ENCODE peak calls at places on chromosomes 16 and 17, in seven cellular contexts. X is stimulated activated CD4-positive, alpha-beta T cell treated with anti-CD3 and anti-CD28 coated beads, TNF-alpha, amount 100 ng/mL, for 24 hours; W is AG08395; D is HCEC 1CT; R is brain microvascular endothelial cell; O is astrocyte of the cerebellum; S is CD8-positive, alpha-beta memory T cell. K is an unnamed sample.

GRCh38 chr17:80005360-80006338 is 30.0 kb downstream of the TBC1D16 start:
- DNase-seq in W (peak; percentile 89), S (peak; percentile 52), R (no peak), O (no peak), D (peak; percentile 13), X (peak; percentile 32), K (peak; percentile 66)

GRCh38 chr17:80785477-80786178 is 206.0 kb upstream of the CHMP6 start:
- DNase-seq in O (no peak), S (no peak), W (no peak), X (no peak), D (no peak), R (no peak), K (no peak)

GRCh38 chr16:25257956-25258855 is 561 bp upstream of the ZKSCAN2 start:
- DNase-seq in O (peak; percentile 70), X (peak; percentile 67), S (peak; percentile 71), R (peak; percentile 71), D (peak; percentile 81), W (peak; percentile 66), K (peak; percentile 95)

GRCh38 chr16:47132310-47132709 is 11.4 kb downstream of the NETO2 start:
- DNase-seq in X (no peak), D (no peak), R (no peak), W (no peak), O (no peak), S (no peak), K (no peak)

GRCh38 chr16:29318037-29318436 is 88.5 kb downstream of the NPIPB11 start:
- DNase-seq in S (no peak), X (no peak), O (no peak), D (no peak), R (no peak), W (no peak), K (no peak)

GRCh38 chr16:9139965-9140364 is 48.5 kb downstream of the HAPSTR1 start:
- DNase-seq in D (peak; percentile 31), W (peak; percentile 34), O (no peak), R (peak; percentile 25), X (no peak), S (no peak), K (peak; percentile 39)

GRCh38 chr17:44209786-44210341 is 9.6 kb downstream of the UBTF start:
- DNase-seq in R (no peak), W (no peak), S (no peak), X (no peak), D (no peak), O (no peak), K (no peak)

GRCh38 chr16:22962905-22963304 is 148.9 kb downstream of the HS3ST2 start:
- DNase-seq in D (no peak), R (no peak), W (no peak), S (no peak), X (no peak), O (no peak), K (no peak)

GRCh38 chr16:11205754-11206459 is 50.1 kb downstream of the SOCS1 start:
- DNase-seq in O (no peak), W (peak; percentile 28), R (no peak), X (no peak), D (peak; percentile 41), S (no peak), K (no peak)

GRCh38 chr17:50972579-50972978 is 106.4 kb upstream of the TOB1 start:
- DNase-seq in R (no peak), X (no peak), W (no peak), S (no peak), O (no peak), D (no peak), K (no peak)

GRCh38 chr16:84774810-84775209 is 45.0 kb upstream of the CRISPLD2 start:
- DNase-seq in S (no peak), D (peak; percentile 85), R (peak; percentile 87), W (peak; percentile 79), X (no peak), O (peak; percentile 53), K (no peak)

GRCh38 chr16:81937305-81938038 is 73.8 kb downstream of the SDR42E1 start:
- DNase-seq in W (no peak), D (no peak), X (no peak), S (no peak), R (peak; percentile 50), O (no peak), K (no peak)

GRCh38 chr16:12719972-12720371 is 83.7 kb downstream of the CPPED1 start:
- DNase-seq in S (no peak), D (no peak), O (no peak), R (no peak), W (no peak), X (no peak), K (no peak)

GRCh38 chr17:59277031-59277430 is 54.4 kb upstream of the YPEL2 start:
- DNase-seq in W (no peak), O (no peak), X (no peak), R (no peak), D (no peak), S (no peak), K (no peak)

GRCh38 chr17:75263051-75263450 is 1.4 kb downstream of the MRPS7 start:
- DNase-seq in X (no peak), D (no peak), O (no peak), S (no peak), W (no peak), R (no peak), K (no peak)

GRCh38 chr16:11232852-11233726 is 22.9 kb downstream of the SOCS1 start:
- DNase-seq in X (peak; percentile 70), R (no peak), O (no peak), S (peak; percentile 75), W (no peak), D (no peak), K (no peak)

GRCh38 chr16:56953006-56953405 is 8.7 kb upstream of the CETP start:
- DNase-seq in S (no peak), R (no peak), D (no peak), X (no peak), O (no peak), W (no peak), K (no peak)

GRCh38 chr17:39759204-39759603 is 21.5 kb downstream of the GRB7 start:
- DNase-seq in X (no peak), D (no peak), R (no peak), S (no peak), O (no peak), W (no peak), K (no peak)

GRCh38 chr17:76584427-76585047 is 1.1 kb downstream of the ST6GALNAC2 start:
- DNase-seq in D (no peak), R (no peak), X (no peak), O (no peak), W (no peak), S (no peak), K (peak; percentile 60)

GRCh38 chr17:36933174-36934143 is 3.8 kb upstream of the LHX1 start:
- DNase-seq in O (no peak), X (no peak), D (no peak), R (no peak), W (no peak), S (no peak), K (peak; percentile 54)

GRCh38 chr17:67212716-67213417 is 32.1 kb downstream of the HELZ start:
- DNase-seq in D (peak; percentile 77), S (no peak), W (peak; percentile 60), R (no peak), O (peak; percentile 31), X (no peak), K (no peak)

GRCh38 chr16:1537763-1538289 is 4.4 kb downstream of the TMEM204 start:
- DNase-seq in O (no peak), R (no peak), X (no peak), S (no peak), W (no peak), D (no peak), K (no peak)

K was measured in neural progenitor cell.